ENCODE peak calls at places on chromosomes 7 and 10, in five cellular contexts. A, R, Z, G and B are unnamed samples.

GRCh38 chr10:79483948-79484347 is 28.4 kb upstream of the EIF5AL1 start:
- DNase-seq in R (no peak), A (no peak), Z (no peak), G (no peak), B (no peak)

GRCh38 chr10:18400911-18401260 is 250.5 kb downstream of the NSUN6 start:
- DNase-seq in Z (no peak), G (no peak), R (no peak), A (no peak), B (no peak)

GRCh38 chr7:4797858-4798705 is 22.7 kb downstream of the AP5Z1 start:
- DNase-seq in R (no peak), G (peak; percentile 50), Z (peak; percentile 41), A (peak; percentile 20), B (peak; percentile 86)

GRCh38 chr7:55085511-55086412 is 66.9 kb downstream of the EGFR start:
- DNase-seq in R (no peak), G (no peak), Z (no peak), A (no peak), B (no peak)

GRCh38 chr10:97381626-97382025 is 19.5 kb downstream of the RRP12 start:
- DNase-seq in G (no peak), R (no peak), A (no peak), Z (no peak), B (no peak)

GRCh38 chr7:51152801-51153200 is 163.8 kb downstream of the COBL start:
- DNase-seq in Z (no peak), G (no peak), A (no peak), R (no peak), B (no peak)

GRCh38 chr7:50339990-50340500 is 35.5 kb downstream of the IKZF1 start:
- DNase-seq in Z (no peak), A (no peak), R (no peak), G (no peak), B (no peak)

GRCh38 chr7:107711301-107711700 is 32.6 kb upstream of the CBLL1 start:
- DNase-seq in Z (no peak), A (peak; percentile 76), R (no peak), G (no peak), B (no peak)

GRCh38 chr7:71482284-71482683 is 350.3 kb downstream of the GALNT17 start:
- DNase-seq in R (no peak), Z (no peak), A (no peak), G (no peak), B (no peak)

GRCh38 chr7:99762680-99763327 is 21.2 kb downstream of the CYP3A4 start:
- DNase-seq in A (peak; percentile 88), Z (no peak), G (no peak), R (no peak), B (no peak)

GRCh38 chr10:110568055-110568735 is 700 bp downstream of the SMC3 start:
- DNase-seq in A (peak; percentile 37), G (peak; percentile 43), Z (peak; percentile 42), R (peak; percentile 53), B (no peak)

GRCh38 chr7:151501676-151502075 is 18.0 kb downstream of the RHEB start:
- DNase-seq in A (no peak), Z (no peak), R (no peak), G (no peak), B (no peak)

GRCh38 chr10:130108934-130109604 is 1.6 kb downstream of the C10orf143 start:
- DNase-seq in R (no peak), Z (no peak), G (no peak), A (no peak), B (no peak)

GRCh38 chr10:71440506-71441035 is 43.9 kb downstream of the CDH23 start:
- DNase-seq in R (no peak), A (no peak), Z (no peak), G (no peak), B (no peak)

GRCh38 chr10:30821269-30821993 is 191.9 kb upstream of the LYZL2 start:
- DNase-seq in Z (no peak), A (no peak), R (no peak), G (no peak), B (no peak)

GRCh38 chr7:29970158-29970557 is 19.4 kb downstream of the SCRN1 start:
- DNase-seq in A (peak; percentile 16), R (no peak), Z (no peak), G (no peak), B (no peak)

GRCh38 chr10:49550563-49550962 is 11.6 kb upstream of the ERCC6 start:
- DNase-seq in R (no peak), A (peak; percentile 82), G (no peak), Z (no peak), B (no peak)

GRCh38 chr7:157556339-157556944 is 219.6 kb downstream of the DNAJB6 start:
- DNase-seq in R (no peak), Z (no peak), A (no peak), G (no peak), B (no peak)

GRCh38 chr7:26091933-26092332 is 60.1 kb upstream of the NFE2L3 start:
- DNase-seq in R (no peak), A (peak; percentile 7), Z (no peak), G (no peak), B (no peak)

GRCh38 chr10:29691564-29692064 is 56.8 kb upstream of the SVIL start:
- DNase-seq in Z (no peak), A (peak; percentile 63), R (no peak), G (no peak), B (no peak)

GRCh38 chr7:150951521-150951920 is 26.6 kb downstream of the KCNH2 start:
- DNase-seq in A (no peak), Z (no peak), G (no peak), R (no peak), B (no peak)

GRCh38 chr10:78470267-78471103 is 436.8 kb downstream of the RPS24 start:
- DNase-seq in G (no peak), Z (no peak), A (no peak), R (no peak), B (peak; percentile 15)

GRCh38 chr10:73969224-73969811 is 28.6 kb upstream of the VCL start:
- DNase-seq in Z (no peak), A (peak; percentile 81), R (no peak), G (no peak), B (no peak)

GRCh38 chr7:154425326-154425725 is 373.1 kb downstream of the DPP6 start:
- DNase-seq in Z (no peak), G (peak; percentile 30), A (no peak), R (no peak), B (no peak)

GRCh38 chr7:2129376-2130375 is 103.1 kb downstream of the MAD1L1 start:
- DNase-seq in Z (no peak), A (no peak), G (no peak), R (no peak), B (no peak)

GRCh38 chr7:102215281-102215680 is 71.4 kb upstream of the SH2B2 start:
- DNase-seq in G (no peak), R (no peak), Z (no peak), A (no peak), B (no peak)

GRCh38 chr10:31274310-31274709 is 44.7 kb upstream of the ZEB1 start:
- DNase-seq in Z (no peak), A (peak; percentile 77), G (no peak), R (no peak), B (no peak)